ENCODE peak calls at places on chromosomes 4 and X, in nine cellular contexts. X is foreskin fibroblast; S is fibroblast of the aortic adventitia; R is kidney; E is hepatocyte; B is CD8-positive, alpha-beta T cell; Q is A549; I is SK-N-SH; M is upper lobe of left lung. G is an unnamed sample.
A peak's percentile ranks its signal among the peaks of the same experiment; 100 is the strongest.

GRCh38 chrX:92232182-92232581 is 453.0 kb downstream of the PCDH11X start:
- DNase-seq in X (no peak), S (no peak), R (no peak), E (peak; percentile 44), B (no peak), Q (no peak), I (peak; percentile 16), M (no peak), G (no peak)

GRCh38 chr4:173478136-173478860 is 51.7 kb downstream of the HAND2 start:
- DNase-seq in X (peak; percentile 54), S (peak; percentile 49), R (no peak), E (no peak), B (no peak), Q (no peak), I (no peak), M (no peak), G (no peak)

GRCh38 chrX:16484338-16484737 is 165.6 kb upstream of the S100G start:
- DNase-seq in X (peak; percentile 86), S (peak; percentile 89), R (no peak), E (peak; percentile 24), B (peak; percentile 41), Q (no peak), I (no peak), M (no peak), G (peak; percentile 96)

GRCh38 chrX:28787206-28787605 is 200.0 kb downstream of the IL1RAPL1 start:
- DNase-seq in X (no peak), S (peak; percentile 40), R (no peak), E (peak; percentile 4), B (no peak), Q (peak; percentile 2), I (no peak), M (no peak), G (peak; percentile 65)

GRCh38 chr4:144985536-144985935 is 112.5 kb downstream of the ANAPC10 start:
- DNase-seq in X (peak; percentile 6), S (peak; percentile 45), R (no peak), E (no peak), B (no peak), Q (no peak), I (no peak), M (no peak), G (no peak)

GRCh38 chrX:65528705-65529340 is 5.8 kb downstream of the LAS1L start:
- DNase-seq in X (peak; percentile 14), S (peak; percentile 32), R (no peak), E (peak; percentile 48), B (peak; percentile 25), Q (peak; percentile 75), I (peak; percentile 74), M (no peak), G (peak; percentile 8)

GRCh38 chr4:171162478-171162877 is 650.7 kb upstream of the GALNTL6 start:
- DNase-seq in X (no peak), S (no peak), R (no peak), E (no peak), B (no peak), Q (no peak), I (no peak), M (no peak), G (no peak)

GRCh38 chrX:44003975-44004374 is 30.8 kb upstream of the NDP start:
- DNase-seq in X (no peak), S (peak; percentile 3), R (no peak), E (no peak), B (no peak), Q (no peak), I (no peak), M (no peak), G (peak; percentile 42)

GRCh38 chrX:134484039-134484438 is 24.1 kb downstream of the HPRT1 start:
- DNase-seq in X (peak; percentile 28), S (peak; percentile 78), R (no peak), E (peak; percentile 50), B (no peak), Q (peak; percentile 7), I (peak; percentile 18), M (no peak), G (peak; percentile 39)

GRCh38 chrX:147848009-147848408 is 63.7 kb upstream of the FMR1 start:
- DNase-seq in X (no peak), S (no peak), R (no peak), E (peak; percentile 19), B (no peak), Q (no peak), I (no peak), M (no peak), G (no peak)

GRCh38 chr4:153962311-153963039 is 173.6 kb upstream of the SFRP2 start:
- DNase-seq in X (no peak), S (no peak), R (no peak), E (no peak), B (no peak), Q (no peak), I (no peak), M (no peak), G (no peak)

GRCh38 chr4:88138561-88138960 is 19.9 kb downstream of the ABCG2 start:
- DNase-seq in X (peak; percentile 81), S (peak; percentile 77), R (no peak), E (peak; percentile 14), B (no peak), Q (no peak), I (no peak), M (no peak), G (peak; percentile 52)

GRCh38 chrX:132505116-132505515 is 16.3 kb upstream of the MBNL3 start:
- DNase-seq in X (peak; percentile 40), S (peak; percentile 44), R (no peak), E (peak; percentile 11), B (no peak), Q (no peak), I (no peak), M (no peak), G (no peak)

GRCh38 chr4:179145746-179146530 is 1703.7 kb upstream of the AGA start:
- DNase-seq in X (no peak), S (no peak), R (no peak), E (no peak), B (no peak), Q (no peak), I (no peak), M (no peak), G (no peak)

GRCh38 chrX:7240929-7241328 is 93.0 kb upstream of the PUDP start:
- DNase-seq in X (no peak), S (no peak), R (no peak), E (no peak), B (no peak), Q (no peak), I (no peak), M (no peak), G (no peak)

GRCh38 chr4:156190606-156191005 is 236.9 kb upstream of the CTSO start:
- DNase-seq in X (peak; percentile 45), S (peak; percentile 13), R (no peak), E (no peak), B (no peak), Q (no peak), I (no peak), M (no peak), G (peak; percentile 56)

GRCh38 chr4:76204936-76205335 is 8.7 kb downstream of the SCARB2 start:
- DNase-seq in X (no peak), S (no peak), R (no peak), E (no peak), B (no peak), Q (no peak), I (no peak), M (no peak), G (no peak)

GRCh38 chr4:76200771-76201224 is 12.8 kb downstream of the SCARB2 start:
- DNase-seq in X (no peak), S (no peak), R (no peak), E (peak; percentile 77), B (no peak), Q (no peak), I (no peak), M (no peak), G (no peak)

GRCh38 chr4:76206222-76206942 is 7.2 kb downstream of the SCARB2 start:
- DNase-seq in X (no peak), S (peak; percentile 66), R (no peak), E (no peak), B (no peak), Q (no peak), I (peak; percentile 25), M (no peak), G (no peak)

GRCh38 chr4:76199664-76200211 is 13.9 kb downstream of the SCARB2 start:
- DNase-seq in X (no peak), S (no peak), R (no peak), E (no peak), B (peak; percentile 26), Q (no peak), I (no peak), M (no peak), G (no peak)

DNA sequence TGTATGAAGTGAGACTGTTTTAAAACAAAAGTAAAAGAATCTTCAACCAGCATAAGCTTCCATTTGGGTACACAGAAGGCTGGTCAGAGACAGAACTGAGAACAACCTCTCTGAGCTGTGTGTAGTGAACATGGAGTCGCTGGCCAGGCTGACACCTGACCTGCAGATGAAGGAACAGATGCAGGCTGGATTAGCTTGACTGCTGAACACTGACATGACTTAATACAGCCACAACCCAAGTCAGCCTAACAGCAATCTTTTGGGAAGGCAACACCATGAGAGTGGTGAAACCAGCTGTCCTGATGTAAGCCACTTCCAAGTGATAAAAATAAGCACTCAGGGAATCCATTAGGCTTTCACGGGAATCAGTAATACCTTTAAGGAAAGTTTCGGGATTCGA is 10.1 kb downstream of the SCARB2 start:
- DNase-seq in X (no peak), S (no peak), R (no peak), E (no peak), B (no peak), Q (no peak), I (no peak), M (no peak), G (no peak)
- H3K4me3 ChIP-seq in X (no peak overlapping the region), S (no peak overlapping the region), R (no peak overlapping the region), E (no peak overlapping the region), B (no peak overlapping the region), Q (no peak overlapping the region), I (no peak overlapping the region), M (no peak overlapping the region), G (no peak overlapping the region)

DNA sequence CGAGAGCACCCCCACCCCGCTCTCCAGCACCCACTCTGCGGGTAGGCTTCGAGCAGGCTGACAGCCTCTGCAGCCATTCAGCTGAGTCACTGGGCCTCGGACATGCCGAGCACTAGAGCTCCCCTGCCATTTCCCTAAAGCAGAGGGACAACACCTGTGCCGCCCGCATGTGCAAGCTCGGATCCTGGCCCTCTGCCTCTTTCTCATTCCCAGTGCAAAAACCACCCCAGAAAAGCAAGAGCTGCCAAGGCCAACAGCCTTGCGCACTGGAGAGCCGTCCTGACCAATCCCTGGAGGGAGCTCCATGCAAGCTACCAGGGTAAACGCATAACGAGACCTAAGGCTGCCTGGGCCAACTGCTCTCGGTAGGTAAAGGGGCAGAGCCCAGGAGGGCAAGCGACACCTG is 5.3 kb downstream of the HCFC1 start:
- DNase-seq in X (no peak), S (peak; percentile 25), R (peak; percentile 71), E (no peak), B (no peak), Q (no peak), I (no peak), M (no peak), G (no peak)
- H3K4me3 ChIP-seq in X (no peak overlapping the region), S (no peak overlapping the region), R (no peak overlapping the region), E (no peak overlapping the region), B (no peak overlapping the region), Q (no peak overlapping the region), I (no peak overlapping the region), M (no peak overlapping the region), G (no peak overlapping the region)

GRCh38 chr4:56612282-56612681 is 68.8 kb downstream of the HOPX start:
- DNase-seq in X (no peak), S (no peak), R (no peak), E (no peak), B (no peak), Q (no peak), I (no peak), M (no peak), G (no peak)
- H3K4me3 ChIP-seq in X (no peak overlapping the region), S (no peak overlapping the region), R (no peak overlapping the region), E (no peak overlapping the region), B (no peak overlapping the region), Q (no peak overlapping the region), I (no peak overlapping the region), M (no peak overlapping the region), G (no peak overlapping the region)

GRCh38 chr4:184647391-184648101 is 1.7 kb downstream of the CASP3 start:
- DNase-seq in X (no peak), S (peak; percentile 25), R (no peak), E (no peak), B (no peak), Q (no peak), I (no peak), M (no peak), G (peak; percentile 11)
- H3K4me3 ChIP-seq in X (peak overlapping the region; percentile 90), S (peak overlapping the region; percentile 81), R (peak overlapping the region; percentile 91), E (peak overlapping the region; percentile 94), B (peak overlapping the region; percentile 54), Q (peak overlapping the region; percentile 83), I (peak overlapping the region; percentile 72), M (peak overlapping the region; percentile 84), G (peak overlapping the region; percentile 63)